ENCODE peak calls at places on chromosomes 5 and 9, in four cellular contexts. A is adrenal gland, M is testis, D is left ventricle myocardium inferior. C is an unnamed sample.

GRCh38 chr5:106691701-106692100 is 979.0 kb downstream of the EFNA5 start:
- DNase-seq in A (no peak), M (no peak), D (no peak), C (no peak)

GRCh38 chr5:108295588-108296368 is 86.1 kb downstream of the FBXL17 start:
- DNase-seq in A (no peak), M (no peak), D (no peak), C (no peak)

GRCh38 chr5:79256563-79256962 is 20.6 kb downstream of the JMY start:
- DNase-seq in A (no peak), M (no peak), D (no peak), C (no peak)

GRCh38 chr5:3924990-3925389 is 329.4 kb downstream of the IRX1 start:
- DNase-seq in A (no peak), M (no peak), D (no peak), C (no peak)

GRCh38 chr9:30075451-30076199 is 2308.8 kb upstream of the ACO1 start:
- DNase-seq in A (no peak), M (no peak), D (no peak), C (no peak)

GRCh38 chr5:9533096-9533495 is 12.8 kb downstream of the SEMA5A start:
- DNase-seq in A (no peak), M (no peak), D (no peak), C (no peak)

GRCh38 chr9:128838338-128838737 is 8.7 kb upstream of the SPOUT1 start:
- DNase-seq in A (no peak), M (no peak), D (no peak), C (no peak)

GRCh38 chr9:3018691-3019230 is 174.9 kb upstream of the PUM3 start:
- DNase-seq in A (no peak), M (no peak), D (no peak), C (no peak)

GRCh38 chr5:110063640-110064592 is 374.2 kb downstream of the MAN2A1 start:
- DNase-seq in A (no peak), M (no peak), D (no peak), C (no peak)

GRCh38 chr9:33350310-33350709 is 52.1 kb downstream of the AQP7 start:
- DNase-seq in A (no peak), M (no peak), D (no peak), C (no peak)